ENCODE peak calls at places on chromosomes 4 and X, in seven cellular contexts. S is mesothelial cell of epicardium; K is activated naive CD4-positive, alpha-beta T cell treated with anti-CD3 and anti-CD28 coated beads for 36 hours; G is activated CD8-positive, alpha-beta memory T cell treated with anti-CD3 and anti-CD28 coated beads for 24 hours; X is central memory CD4-positive, alpha-beta T cell; M is lung microvascular endothelial cell; Y is activated naive CD8-positive, alpha-beta T cell treated with anti-CD3 and anti-CD28 coated beads for 36 hours. J is an unnamed sample.

GRCh38 chr4:77854431-77855111 is 8.1 kb upstream of the MRPL1 start:
- DNase-seq in M (peak), Y (peak), X (peak), G (no peak), K (peak), S (no peak), J (peak)

GRCh38 chrX:37998586-37999267 is 7.6 kb upstream of the SYTL5 start:
- DNase-seq in Y (no peak), X (no peak), G (no peak), S (no peak), K (no peak), M (peak), J (no peak)

GRCh38 chr4:47531241-47531953 is 46.3 kb downstream of the ATP10D start:
- DNase-seq in K (peak), G (peak), M (peak), S (no peak), X (peak), Y (peak), J (peak)

GRCh38 chr4:73740353-73740778 is at the start of gene CXCL8:
- DNase-seq in K (no peak), X (no peak), S (no peak), G (no peak), Y (no peak), M (peak), J (no peak)

GRCh38 chrX:84188320-84188834 is 378 bp upstream of the RPS6KA6 start:
- DNase-seq in Y (peak), M (peak), G (peak), X (no peak), K (no peak), S (peak), J (peak)

GRCh38 chrX:119190736-119191282 is 45.3 kb upstream of the PGRMC1 start:
- DNase-seq in G (no peak), Y (no peak), X (no peak), K (no peak), S (no peak), M (no peak), J (no peak)

GRCh38 chrX:10023821-10024220 is 56.7 kb downstream of the CLDN34 start:
- DNase-seq in M (no peak), K (no peak), S (no peak), G (no peak), Y (no peak), X (no peak), J (no peak)

GRCh38 chr4:184309241-184310170 is 91.8 kb upstream of the ENPP6 start:
- DNase-seq in X (no peak), K (peak), M (no peak), S (no peak), Y (peak), G (no peak), J (peak)

GRCh38 chr4:70670332-70671014 is 4.2 kb upstream of the JCHAIN start:
- DNase-seq in S (no peak), K (no peak), Y (no peak), M (no peak), G (no peak), X (no peak), J (no peak)

GRCh38 chrX:70656304-70656703 is 211.7 kb downstream of the DLG3 start:
- DNase-seq in K (no peak), X (no peak), M (no peak), S (no peak), Y (no peak), G (no peak), J (no peak)

GRCh38 chr4:107978716-107979451 is 10.8 kb upstream of the HADH start:
- DNase-seq in X (no peak), Y (no peak), K (no peak), S (no peak), M (no peak), G (no peak), J (no peak)

GRCh38 chr4:3233391-3234071 is 15.4 kb upstream of the MSANTD1 start:
- DNase-seq in Y (no peak), X (no peak), M (no peak), S (no peak), K (no peak), G (no peak), J (no peak)

GRCh38 chr4:73528171-73528570 is 46.6 kb downstream of the AFM start:
- DNase-seq in X (no peak), K (no peak), G (no peak), M (no peak), Y (no peak), S (no peak), J (no peak)

GRCh38 chr4:76624271-76624681 is 189.2 kb downstream of the SHROOM3 start:
- DNase-seq in S (no peak), K (no peak), Y (no peak), M (peak), G (no peak), X (no peak), J (no peak)

GRCh38 chr4:66357316-66357715 is 687.0 kb upstream of the EPHA5 start:
- DNase-seq in K (no peak), G (no peak), S (no peak), X (no peak), M (no peak), Y (no peak), J (no peak)

GRCh38 chrX:21374163-21374993 is at the start of gene CNKSR2:
- DNase-seq in X (peak), M (peak), G (peak), Y (peak), K (peak), S (peak), J (peak)

J was measured in activated CD8-positive, alpha-beta T cell treated with anti-CD3 and anti-CD28 coated beads, Interleukin-2, amount 10 ng/mL, durations not matched to agents 7 days and 5 days.